ENCODE peak calls at places on chromosomes 13 and 19, in nine cellular contexts. P is breast epithelium, H is MM.1S, U is left lung, O is BE2C, L is amniotic epithelial cell, J is Daoy, M is frontal cortex, G is RWPE1. B is an unnamed sample.

GRCh38 chr19:17933414-17934129 is 757 bp downstream of the CCDC124 start:
- DNase-seq in P (no peak), H (no peak), U (no peak), O (no peak), L (peak; percentile 72), J (no peak), M (no peak), G (peak; percentile 67), B (peak; percentile 66)

GRCh38 chr19:34733266-34733825 is 697 bp upstream of the ZNF181 start:
- DNase-seq in P (no peak), H (no peak), U (no peak), O (no peak), L (no peak), J (no peak), M (no peak), G (no peak), B (no peak)

GRCh38 chr19:45340232-45340898 is at the start of gene KLC3:
- DNase-seq in P (no peak), H (peak; percentile 23), U (peak; percentile 84), O (no peak), L (no peak), J (no peak), M (no peak), G (peak; percentile 81), B (peak; percentile 47)

GRCh38 chr13:108269601-108270328 is at the start of gene TNFSF13B:
- DNase-seq in P (no peak), H (peak; percentile 70), U (peak; percentile 92), O (peak; percentile 53), L (peak; percentile 69), J (peak; percentile 9), M (no peak), G (no peak), B (peak; percentile 20)

GRCh38 chr13:25886438-25887214 is 165.2 kb downstream of the SHISA2 start:
- DNase-seq in P (no peak), H (no peak), U (no peak), O (no peak), L (peak; percentile 84), J (peak; percentile 83), M (no peak), G (peak; percentile 82), B (peak; percentile 92)

GRCh38 chr13:49560270-49561063 is 24.9 kb downstream of the RCBTB1 start:
- DNase-seq in P (no peak), H (no peak), U (no peak), O (no peak), L (peak; percentile 89), J (no peak), M (no peak), G (peak; percentile 14), B (peak; percentile 41)

GRCh38 chr19:12481781-12482504 is 2.7 kb downstream of the ZNF709 start:
- DNase-seq in P (no peak), H (no peak), U (no peak), O (no peak), L (no peak), J (no peak), M (no peak), G (no peak), B (no peak)

GRCh38 chr13:42495256-42495655 is 78.7 kb upstream of the TNFSF11 start:
- DNase-seq in P (no peak), H (no peak), U (no peak), O (no peak), L (peak; percentile 51), J (no peak), M (no peak), G (no peak), B (no peak)

GRCh38 chr13:101881593-101881992 is 429.1 kb downstream of the ITGBL1 start:
- DNase-seq in P (no peak), H (no peak), U (no peak), O (no peak), L (no peak), J (no peak), M (no peak), G (no peak), B (no peak)

GRCh38 chr13:34153428-34154180 is 335.7 kb downstream of the RFC3 start:
- DNase-seq in P (no peak), H (no peak), U (no peak), O (peak; percentile 19), L (peak; percentile 66), J (peak; percentile 7), M (no peak), G (no peak), B (no peak)

GRCh38 chr13:53775807-53776206 is 747.2 kb downstream of the OLFM4 start:
- DNase-seq in P (no peak), H (no peak), U (no peak), O (no peak), L (no peak), J (no peak), M (no peak), G (no peak), B (no peak)

GRCh38 chr13:24280722-24281121 is 28.7 kb upstream of the C1QTNF9 start:
- DNase-seq in P (no peak), H (no peak), U (peak; percentile 76), O (no peak), L (peak; percentile 57), J (no peak), M (no peak), G (no peak), B (no peak)

GRCh38 chr13:79538757-79539156 is 57.8 kb downstream of the NDFIP2 start:
- DNase-seq in P (no peak), H (no peak), U (no peak), O (no peak), L (no peak), J (no peak), M (no peak), G (no peak), B (no peak)

GRCh38 chr13:60370343-60370742 is 26.7 kb upstream of the TDRD3 start:
- DNase-seq in P (no peak), H (no peak), U (no peak), O (no peak), L (no peak), J (no peak), M (no peak), G (no peak), B (no peak)

GRCh38 chr19:50844296-50844935 is 10.3 kb upstream of the KLK3 start:
- DNase-seq in P (no peak), H (peak; percentile 50), U (no peak), O (no peak), L (no peak), J (no peak), M (no peak), G (no peak), B (no peak)

GRCh38 chr19:7505288-7505681 is 10.6 kb upstream of the ZNF358 start:
- DNase-seq in P (no peak), H (peak; percentile 39), U (peak; percentile 68), O (no peak), L (no peak), J (no peak), M (no peak), G (no peak), B (no peak)

GRCh38 chr19:33819875-33820781 is 23.5 kb downstream of the KCTD15 start:
- DNase-seq in P (no peak), H (peak; percentile 32), U (peak; percentile 98), O (no peak), L (peak; percentile 89), J (peak; percentile 90), M (peak; percentile 51), G (peak; percentile 90), B (peak; percentile 99)

GRCh38 chr13:26502826-26503225 is 54.7 kb upstream of the WASF3 start:
- DNase-seq in P (no peak), H (no peak), U (no peak), O (no peak), L (peak; percentile 80), J (peak; percentile 73), M (no peak), G (no peak), B (no peak)